ENCODE peak calls at places on chromosomes 6 and 20, in seven cellular contexts. Q is GM12878, R is H1, K is HCT116, Z is HepG2, S is K562, N is SK-N-SH. O is an unnamed sample.

GRCh38 chr6:163148781-163149534 is 265.6 kb upstream of the QKI start:
- DNase-seq in Q (no peak), N (no peak), R (no peak), S (no peak), Z (no peak), K (no peak), O (no peak)

GRCh38 chr6:111710439-111710838 is 104.8 kb upstream of the TRAF3IP2 start:
- DNase-seq in K (no peak), Z (no peak), S (no peak), Q (no peak), N (no peak), R (no peak), O (no peak)

GRCh38 chr6:157271441-157271840 is 51.9 kb downstream of the TMEM242 start:
- DNase-seq in K (no peak), N (no peak), Q (no peak), Z (no peak), S (no peak), R (no peak), O (no peak)

GRCh38 chr20:38962898-38963484 is 847 bp downstream of the DHX35 start:
- DNase-seq in Z (no peak), S (no peak), R (no peak), K (no peak), N (no peak), Q (no peak), O (no peak)

GRCh38 chr20:64212750-64213149 is 42.8 kb upstream of the PCMTD2 start:
- DNase-seq in Z (no peak), K (no peak), S (no peak), R (no peak), Q (no peak), N (no peak), O (no peak)

GRCh38 chr20:62636446-62636845 is 5.9 kb upstream of the SLCO4A1 start:
- DNase-seq in Q (no peak), S (no peak), R (no peak), K (no peak), N (no peak), Z (no peak), O (no peak)

GRCh38 chr6:137494281-137494966 is at the start of gene OLIG3:
- DNase-seq in Q (no peak), S (no peak), N (no peak), K (no peak), R (no peak), Z (no peak), O (no peak)

GRCh38 chr6:134340574-134340973 is 22.7 kb upstream of the SGK1 start:
- DNase-seq in Q (no peak), R (no peak), K (no peak), N (no peak), S (no peak), Z (no peak), O (no peak)

GRCh38 chr6:119172813-119173212 is 94.3 kb upstream of the FAM184A start:
- DNase-seq in S (no peak), K (peak), Q (no peak), R (no peak), Z (peak), N (no peak), O (no peak)

GRCh38 chr6:33817520-33817919 is 13.7 kb upstream of the MLN start:
- DNase-seq in S (no peak), N (no peak), K (no peak), Q (no peak), Z (no peak), R (no peak), O (no peak)

GRCh38 chr6:37647765-37648085 is 50.0 kb downstream of the MDGA1 start:
- DNase-seq in N (no peak), S (no peak), Z (no peak), R (no peak), Q (no peak), K (no peak), O (no peak)

GRCh38 chr6:68317366-68317765 is 317.7 kb upstream of the ADGRB3 start:
- DNase-seq in Z (no peak), S (no peak), Q (no peak), K (no peak), R (no peak), N (no peak), O (no peak)

GRCh38 chr6:116047173-116047933 is 13.3 kb downstream of the FRK start:
- DNase-seq in S (no peak), Z (peak), N (no peak), Q (no peak), K (no peak), R (no peak), O (no peak)

GRCh38 chr6:114272582-114272981 is 70.2 kb downstream of the HS3ST5 start:
- DNase-seq in S (no peak), R (no peak), K (no peak), N (no peak), Q (no peak), Z (peak), O (no peak)

GRCh38 chr20:20237093-20237959 is 130.6 kb upstream of the INSM1 start:
- DNase-seq in N (peak), Z (peak), K (peak), S (peak), R (no peak), Q (no peak), O (peak)

GRCh38 chr6:13538084-13538483 is 36.3 kb upstream of the SIRT5 start:
- DNase-seq in S (peak), R (no peak), K (peak), N (peak), Q (no peak), Z (peak), O (peak)

GRCh38 chr20:60261323-60261722 is 303.1 kb downstream of the CDH26 start:
- DNase-seq in S (no peak), Q (no peak), N (no peak), Z (no peak), K (no peak), R (no peak), O (no peak)

GRCh38 chr20:53737404-53738038 is 143.9 kb upstream of the ZNF217 start:
- DNase-seq in R (no peak), Z (no peak), S (peak), Q (no peak), N (no peak), K (no peak), O (no peak)

GRCh38 chr6:4774715-4775590 is 1.3 kb upstream of the CDYL start:
- DNase-seq in Z (no peak), Q (no peak), N (peak), S (no peak), R (no peak), K (no peak), O (no peak)

GRCh38 chr6:132190815-132191175 is 210.5 kb downstream of the MOXD1 start:
- DNase-seq in S (no peak), N (no peak), K (no peak), R (no peak), Z (no peak), Q (no peak), O (no peak)

GRCh38 chr20:58618694-58619540 is 32.2 kb upstream of the STX16 start:
- DNase-seq in N (no peak), K (no peak), Q (no peak), R (no peak), S (no peak), Z (no peak), O (no peak)

GRCh38 chr6:5994234-5994998 is 12.3 kb downstream of the NRN1 start:
- DNase-seq in S (no peak), K (no peak), Z (no peak), N (no peak), Q (no peak), R (no peak), O (no peak)

GRCh38 chr20:51978081-51978501 is 175.8 kb upstream of the SALL4 start:
- DNase-seq in N (no peak), K (no peak), R (no peak), Q (no peak), S (no peak), Z (no peak), O (no peak)

GRCh38 chr20:55375920-55376319 is 629.4 kb downstream of the CBLN4 start:
- DNase-seq in N (no peak), R (no peak), Z (no peak), S (no peak), K (no peak), Q (no peak), O (no peak)

GRCh38 chr20:35040646-35041045 is 52.0 kb downstream of the TRPC4AP start:
- DNase-seq in Q (no peak), K (no peak), Z (no peak), R (no peak), S (no peak), N (no peak), O (no peak)

GRCh38 chr6:158518196-158519127 is 41.4 kb upstream of the TMEM181 start:
- DNase-seq in K (peak), R (no peak), Z (peak), N (peak), S (peak), Q (peak), O (peak)

GRCh38 chr20:20580139-20580538 is 132.3 kb downstream of the RALGAPA2 start:
- DNase-seq in N (no peak), K (no peak), S (no peak), R (no peak), Z (no peak), Q (no peak), O (no peak)

GRCh38 chr20:50005378-50006020 is 22.7 kb downstream of the SNAI1 start:
- DNase-seq in R (no peak), Z (no peak), N (no peak), K (no peak), S (no peak), Q (no peak), O (no peak)
- TF ChIP-seq JUND in R (no peak), Z (no peak), N (no peak), K (no peak), S (no peak), Q (no peak), O (no peak)

GRCh38 chr20:48862279-48862678 is 34.5 kb upstream of the PREX1 start:
- DNase-seq in Z (no peak), K (no peak), S (no peak), R (no peak), N (no peak), Q (no peak), O (no peak)
- TF ChIP-seq JUND in Z (no peak), K (no peak), S (no peak), R (no peak), N (no peak), Q (no peak), O (no peak)

DNA sequence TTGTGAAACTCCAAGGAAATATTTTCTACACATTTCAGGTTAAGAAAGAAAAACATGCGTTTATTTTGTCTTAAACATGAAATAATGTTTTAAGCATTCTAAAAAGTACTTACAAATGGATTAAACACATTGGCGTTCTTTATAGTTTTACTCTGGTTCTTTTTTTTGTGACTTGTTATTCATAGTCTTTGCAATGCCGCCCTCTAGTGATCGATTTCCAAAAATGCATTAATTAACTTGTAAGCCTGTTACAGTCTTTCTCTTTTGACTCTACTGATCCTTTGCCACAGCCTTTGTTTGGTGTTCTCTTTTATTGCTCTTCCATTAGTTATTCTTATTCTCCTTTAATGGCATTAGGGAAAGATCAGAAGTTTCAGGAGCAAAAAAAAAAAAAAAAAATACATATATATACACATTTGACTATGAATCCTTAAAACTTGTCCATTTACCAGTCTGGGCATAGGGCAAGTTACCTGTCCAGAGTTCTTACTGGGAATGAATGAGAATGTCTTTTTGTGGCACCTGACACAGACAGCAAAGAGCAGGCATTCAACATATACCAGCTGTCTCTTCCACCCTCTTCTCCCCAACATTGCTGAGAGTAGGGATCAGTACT is 59.9 kb downstream of the MACROD2 start:
- DNase-seq in S (peak), K (peak), R (no peak), Q (no peak), Z (peak), N (peak), O (peak)
- TF ChIP-seq JUND in S (no peak), K (no peak), R (no peak), Q (no peak), Z (no peak), N (no peak), O (no peak)

DNA sequence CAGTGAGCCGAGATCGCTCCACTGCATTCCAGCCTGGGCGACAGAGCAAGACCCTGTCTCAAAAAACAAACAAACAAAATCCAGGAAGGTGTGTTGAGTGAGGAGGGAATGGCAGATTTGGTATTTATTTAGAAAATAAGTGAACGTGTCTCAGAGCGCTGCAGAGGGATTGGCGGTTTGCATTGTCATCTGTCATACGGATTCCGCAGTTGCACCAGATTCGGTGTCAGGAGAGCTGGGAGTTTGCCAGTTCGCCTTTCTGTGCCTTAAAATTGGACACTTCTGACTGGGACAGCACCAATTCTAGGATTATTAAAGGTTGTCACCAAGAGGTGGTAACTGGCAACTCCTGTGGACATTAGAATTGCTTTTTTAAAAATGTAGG is 912 bp downstream of the SNRNP48 start:
- DNase-seq in Z (peak), K (no peak), R (no peak), N (peak), Q (no peak), S (peak), O (peak)
- TF ChIP-seq JUND in Z (no peak), K (no peak), R (no peak), N (no peak), Q (no peak), S (no peak), O (no peak)